ENCODE peak calls at places on chromosomes 13 and 19, in six cellular contexts. A, I, O, T, V and R are unnamed samples.

GRCh38 chr19:18853755-18854427 is 22.1 kb downstream of the UPF1 start:
- DNase-seq in A (no peak), I (no peak), O (no peak), T (no peak), V (no peak), R (no peak)

GRCh38 chr13:94139393-94139995 is 340.0 kb downstream of the DCT start:
- DNase-seq in A (no peak), I (no peak), O (no peak), T (peak), V (no peak), R (no peak)

GRCh38 chr19:10316229-10317044 is 622 bp upstream of the FDX2 start:
- DNase-seq in A (no peak), I (no peak), O (no peak), T (no peak), V (no peak), R (no peak)

GRCh38 chr19:4675346-4675745 is 5.2 kb upstream of the MYDGF start:
- DNase-seq in A (no peak), I (no peak), O (no peak), T (no peak), V (no peak), R (no peak)

GRCh38 chr19:32181356-32181920 is 164.0 kb upstream of the ZNF507 start:
- DNase-seq in A (peak), I (no peak), O (no peak), T (no peak), V (no peak), R (no peak)

GRCh38 chr13:71144883-71145282 is 722.1 kb downstream of the DACH1 start:
- DNase-seq in A (no peak), I (no peak), O (no peak), T (no peak), V (no peak), R (no peak)

GRCh38 chr13:99958402-99959126 is 13.0 kb downstream of the ZIC5 start:
- DNase-seq in A (peak), I (no peak), O (no peak), T (no peak), V (no peak), R (no peak)

GRCh38 chr13:112065867-112066623 is 904 bp upstream of the SOX1 start:
- DNase-seq in A (peak), I (no peak), O (no peak), T (no peak), V (no peak), R (no peak)

GRCh38 chr19:51600940-51601575 is 29.1 kb downstream of the SIGLEC5 start:
- DNase-seq in A (no peak), I (no peak), O (no peak), T (no peak), V (no peak), R (no peak)

GRCh38 chr13:44298314-44298713 is 75.3 kb upstream of the SERP2 start:
- DNase-seq in A (no peak), I (no peak), O (no peak), T (peak), V (no peak), R (no peak)

GRCh38 chr13:50593228-50593627 is 250.3 kb downstream of the DLEU7 start:
- DNase-seq in A (no peak), I (no peak), O (no peak), T (peak), V (no peak), R (no peak)

GRCh38 chr13:40993119-40993518 is 26.0 kb downstream of the ELF1 start:
- DNase-seq in A (no peak), I (no peak), O (no peak), T (no peak), V (peak), R (no peak)

GRCh38 chr13:107585466-107585865 is 629.9 kb downstream of the LIG4 start:
- DNase-seq in A (no peak), I (no peak), O (no peak), T (peak), V (no peak), R (no peak)

GRCh38 chr19:46303345-46303701 is 6.5 kb downstream of the HIF3A start:
- DNase-seq in A (no peak), I (no peak), O (no peak), T (no peak), V (no peak), R (no peak)

GRCh38 chr19:5926641-5927438 is 12.8 kb downstream of the CAPS start:
- DNase-seq in A (no peak), I (no peak), O (no peak), T (no peak), V (peak), R (no peak)

GRCh38 chr19:1360818-1361461 is 22.8 kb upstream of the NDUFS7 start:
- DNase-seq in A (no peak), I (no peak), O (no peak), T (peak), V (peak), R (peak)

GRCh38 chr13:97256343-97256783 is 34.2 kb downstream of the MBNL2 start:
- DNase-seq in A (no peak), I (no peak), O (no peak), T (peak), V (peak), R (peak)

GRCh38 chr19:41437944-41438574 is 1.7 kb downstream of the DMAC2 start:
- DNase-seq in A (no peak), I (no peak), O (no peak), T (no peak), V (no peak), R (no peak)

GRCh38 chr13:113732961-113733950 is 25.8 kb upstream of the TMEM255B start:
- DNase-seq in A (no peak), I (no peak), O (no peak), T (no peak), V (no peak), R (no peak)

GRCh38 chr13:43905435-43906031 is 25.8 kb downstream of the LACC1 start:
- DNase-seq in A (peak), I (peak), O (peak), T (peak), V (peak), R (peak)

GRCh38 chr19:44051654-44052402 is at the start of gene ZNF223:
- DNase-seq in A (peak), I (peak), O (peak), T (peak), V (peak), R (peak)

GRCh38 chr19:6528544-6529121 is 2.2 kb upstream of the TNFSF9 start:
- DNase-seq in A (no peak), I (no peak), O (no peak), T (no peak), V (peak), R (no peak)

GRCh38 chr19:861756-862528 is 2.5 kb downstream of the CFD start:
- DNase-seq in A (peak), I (peak), O (peak), T (no peak), V (no peak), R (no peak)

GRCh38 chr19:33906578-33907335 is 110.1 kb downstream of the KCTD15 start:
- DNase-seq in A (peak), I (no peak), O (no peak), T (peak), V (peak), R (no peak)

GRCh38 chr19:6011206-6011605 is 33.3 kb upstream of the RANBP3 start:
- DNase-seq in A (no peak), I (no peak), O (no peak), T (no peak), V (no peak), R (no peak)

GRCh38 chr13:34152409-34152808 is 334.5 kb downstream of the RFC3 start:
- DNase-seq in A (no peak), I (no peak), O (no peak), T (no peak), V (no peak), R (no peak)

GRCh38 chr13:39364797-39365468 is 238.1 kb downstream of the LHFPL6 start:
- DNase-seq in A (no peak), I (no peak), O (no peak), T (peak), V (peak), R (no peak)

GRCh38 chr19:900302-901111 is 7.2 kb downstream of the RNU6-9 start:
- DNase-seq in A (no peak), I (no peak), O (peak), T (no peak), V (no peak), R (no peak)

GRCh38 chr19:51690359-51691121 is 2.6 kb upstream of the SPACA6 start:
- DNase-seq in A (peak), I (peak), O (peak), T (peak), V (peak), R (peak)

GRCh38 chr13:106649495-106649894 is 81.6 kb upstream of the ARGLU1 start:
- DNase-seq in A (no peak), I (no peak), O (no peak), T (peak), V (no peak), R (peak)

GRCh38 chr13:95641961-95642621 is 2.4 kb downstream of the DZIP1 start:
- DNase-seq in A (peak), I (no peak), O (peak), T (peak), V (peak), R (no peak)

GRCh38 chr13:39415003-39415402 is 188.0 kb downstream of the LHFPL6 start:
- DNase-seq in A (no peak), I (no peak), O (no peak), T (peak), V (peak), R (no peak)

GRCh38 chr13:32537580-32538233 is 888 bp downstream of the N4BP2L2 start:
- DNase-seq in A (no peak), I (peak), O (peak), T (peak), V (peak), R (no peak)

GRCh38 chr19:42286349-42287016 is 15.4 kb upstream of the PRR19 start:
- DNase-seq in A (no peak), I (no peak), O (no peak), T (peak), V (peak), R (no peak)

GRCh38 chr19:10861118-10861651 is 10.2 kb upstream of the CARM1 start:
- DNase-seq in A (no peak), I (no peak), O (peak), T (no peak), V (no peak), R (peak)

GRCh38 chr19:49791776-49792445 is 21.2 kb downstream of the FUZ start:
- DNase-seq in A (no peak), I (no peak), O (no peak), T (no peak), V (no peak), R (no peak)